ENCODE peak calls at places on chromosomes 4 and X, in ten cellular contexts. One of them, this sample, is unnamed.

GRCh38 chr4:82431026-82431745 is 796 bp downstream of the ENOPH1 start:
- DNase-seq in fibroblast of mammary gland: no peak
- DNase-seq in A549: no peak
- DNase-seq in foreskin fibroblast: no peak
- DNase-seq in CD8-positive, alpha-beta T cell: peak
- DNase-seq in ovary: peak
- DNase-seq in MCF 10A: no peak
- DNase-seq in HL-60: peak
- DNase-seq in tibial artery: peak
- DNase-seq in GM13977: peak
- DNase-seq in this sample: peak

GRCh38 chr4:97987019-97987648 is 156.1 kb downstream of the STPG2 start:
- DNase-seq in foreskin fibroblast: no peak
- DNase-seq in MCF 10A: peak
- DNase-seq in tibial artery: no peak
- DNase-seq in ovary: no peak
- DNase-seq in A549: peak
- DNase-seq in fibroblast of mammary gland: peak
- DNase-seq in CD8-positive, alpha-beta T cell: no peak
- DNase-seq in GM13977: peak
- DNase-seq in HL-60: no peak
- DNase-seq in this sample: no peak

GRCh38 chrX:153580700-153581386 is 18.1 kb downstream of the CCNQ start:
- DNase-seq in GM13977: no peak
- DNase-seq in tibial artery: no peak
- DNase-seq in A549: no peak
- DNase-seq in fibroblast of mammary gland: no peak
- DNase-seq in HL-60: no peak
- DNase-seq in CD8-positive, alpha-beta T cell: no peak
- DNase-seq in ovary: no peak
- DNase-seq in foreskin fibroblast: no peak
- DNase-seq in MCF 10A: peak
- DNase-seq in this sample: peak

GRCh38 chr4:48290146-48290772 is 20.6 kb upstream of the TEC start:
- DNase-seq in CD8-positive, alpha-beta T cell: peak
- DNase-seq in tibial artery: no peak
- DNase-seq in HL-60: peak
- DNase-seq in foreskin fibroblast: no peak
- DNase-seq in GM13977: peak
- DNase-seq in A549: peak
- DNase-seq in fibroblast of mammary gland: peak
- DNase-seq in ovary: no peak
- DNase-seq in MCF 10A: peak
- DNase-seq in this sample: peak

GRCh38 chr4:112322866-112323265 is 25.7 kb downstream of the ALPK1 start:
- DNase-seq in tibial artery: no peak
- DNase-seq in foreskin fibroblast: no peak
- DNase-seq in fibroblast of mammary gland: no peak
- DNase-seq in HL-60: no peak
- DNase-seq in CD8-positive, alpha-beta T cell: no peak
- DNase-seq in A549: no peak
- DNase-seq in MCF 10A: no peak
- DNase-seq in GM13977: no peak
- DNase-seq in ovary: no peak
- DNase-seq in this sample: no peak

GRCh38 chrX:45322382-45322781 is 121.7 kb upstream of the DIPK2B start:
- DNase-seq in ovary: peak
- DNase-seq in tibial artery: peak
- DNase-seq in foreskin fibroblast: peak
- DNase-seq in HL-60: peak
- DNase-seq in GM13977: no peak
- DNase-seq in fibroblast of mammary gland: peak
- DNase-seq in MCF 10A: peak
- DNase-seq in A549: peak
- DNase-seq in CD8-positive, alpha-beta T cell: no peak
- DNase-seq in this sample: peak

GRCh38 chr4:13627185-13627605 is 330 bp downstream of the BOD1L1 start:
- DNase-seq in GM13977: no peak
- DNase-seq in foreskin fibroblast: no peak
- DNase-seq in MCF 10A: no peak
- DNase-seq in CD8-positive, alpha-beta T cell: no peak
- DNase-seq in HL-60: peak
- DNase-seq in A549: no peak
- DNase-seq in tibial artery: no peak
- DNase-seq in ovary: no peak
- DNase-seq in fibroblast of mammary gland: peak
- DNase-seq in this sample: no peak

GRCh38 chrX:40151211-40152172 is 53.7 kb upstream of the BCOR start:
- DNase-seq in GM13977: peak
- DNase-seq in ovary: peak
- DNase-seq in HL-60: no peak
- DNase-seq in fibroblast of mammary gland: no peak
- DNase-seq in foreskin fibroblast: no peak
- DNase-seq in A549: no peak
- DNase-seq in tibial artery: no peak
- DNase-seq in CD8-positive, alpha-beta T cell: no peak
- DNase-seq in MCF 10A: no peak
- DNase-seq in this sample: no peak

GRCh38 chrX:96752776-96753175 is 68.1 kb downstream of the DIAPH2 start:
- DNase-seq in HL-60: no peak
- DNase-seq in tibial artery: no peak
- DNase-seq in fibroblast of mammary gland: no peak
- DNase-seq in GM13977: no peak
- DNase-seq in ovary: no peak
- DNase-seq in CD8-positive, alpha-beta T cell: no peak
- DNase-seq in MCF 10A: no peak
- DNase-seq in A549: no peak
- DNase-seq in foreskin fibroblast: no peak
- DNase-seq in this sample: peak

GRCh38 chr4:103915224-103915869 is 195.6 kb upstream of the TACR3 start:
- DNase-seq in CD8-positive, alpha-beta T cell: no peak
- DNase-seq in A549: no peak
- DNase-seq in tibial artery: no peak
- DNase-seq in GM13977: peak
- DNase-seq in foreskin fibroblast: no peak
- DNase-seq in fibroblast of mammary gland: peak
- DNase-seq in MCF 10A: peak
- DNase-seq in ovary: no peak
- DNase-seq in HL-60: no peak
- DNase-seq in this sample: no peak

GRCh38 chr4:101321481-101322042 is 25.8 kb downstream of the PPP3CA start:
- DNase-seq in tibial artery: no peak
- DNase-seq in A549: no peak
- DNase-seq in CD8-positive, alpha-beta T cell: no peak
- DNase-seq in HL-60: peak
- DNase-seq in MCF 10A: peak
- DNase-seq in GM13977: no peak
- DNase-seq in foreskin fibroblast: no peak
- DNase-seq in fibroblast of mammary gland: no peak
- DNase-seq in ovary: no peak
- DNase-seq in this sample: no peak

GRCh38 chrX:33906971-33907370 is 225.1 kb downstream of the FAM47A start:
- DNase-seq in MCF 10A: no peak
- DNase-seq in HL-60: no peak
- DNase-seq in A549: no peak
- DNase-seq in ovary: no peak
- DNase-seq in CD8-positive, alpha-beta T cell: no peak
- DNase-seq in GM13977: no peak
- DNase-seq in tibial artery: no peak
- DNase-seq in fibroblast of mammary gland: no peak
- DNase-seq in foreskin fibroblast: no peak
- DNase-seq in this sample: peak

GRCh38 chrX:2708601-2709200 is 17.6 kb downstream of the CD99 start:
- DNase-seq in ovary: no peak
- DNase-seq in HL-60: peak
- DNase-seq in foreskin fibroblast: no peak
- DNase-seq in MCF 10A: no peak
- DNase-seq in fibroblast of mammary gland: no peak
- DNase-seq in CD8-positive, alpha-beta T cell: no peak
- DNase-seq in GM13977: no peak
- DNase-seq in tibial artery: no peak
- DNase-seq in A549: no peak
- DNase-seq in this sample: no peak

GRCh38 chrX:87338510-87338909 is 179.1 kb upstream of the KLHL4 start:
- DNase-seq in foreskin fibroblast: no peak
- DNase-seq in MCF 10A: peak
- DNase-seq in fibroblast of mammary gland: peak
- DNase-seq in A549: peak
- DNase-seq in HL-60: peak
- DNase-seq in CD8-positive, alpha-beta T cell: no peak
- DNase-seq in ovary: no peak
- DNase-seq in GM13977: peak
- DNase-seq in tibial artery: no peak
- DNase-seq in this sample: no peak

GRCh38 chr4:175412161-175412560 is 399.9 kb downstream of the GPM6A start:
- DNase-seq in MCF 10A: peak
- DNase-seq in A549: no peak
- DNase-seq in tibial artery: no peak
- DNase-seq in foreskin fibroblast: peak
- DNase-seq in CD8-positive, alpha-beta T cell: no peak
- DNase-seq in HL-60: no peak
- DNase-seq in GM13977: no peak
- DNase-seq in fibroblast of mammary gland: peak
- DNase-seq in ovary: no peak
- DNase-seq in this sample: no peak

GRCh38 chrX:110791206-110791605 is 4.4 kb downstream of the CHRDL1 start:
- DNase-seq in CD8-positive, alpha-beta T cell: no peak
- DNase-seq in GM13977: no peak
- DNase-seq in fibroblast of mammary gland: no peak
- DNase-seq in HL-60: no peak
- DNase-seq in A549: no peak
- DNase-seq in ovary: no peak
- DNase-seq in foreskin fibroblast: no peak
- DNase-seq in tibial artery: no peak
- DNase-seq in MCF 10A: no peak
- DNase-seq in this sample: no peak

GRCh38 chr4:1244081-1244977 is 4.6 kb downstream of the CTBP1 start:
- DNase-seq in MCF 10A: no peak
- DNase-seq in fibroblast of mammary gland: no peak
- DNase-seq in tibial artery: peak
- DNase-seq in HL-60: no peak
- DNase-seq in ovary: peak
- DNase-seq in GM13977: no peak
- DNase-seq in A549: no peak
- DNase-seq in CD8-positive, alpha-beta T cell: no peak
- DNase-seq in foreskin fibroblast: no peak
- DNase-seq in this sample: no peak

GRCh38 chrX:24144528-24144927 is 5.0 kb upstream of the ZFX start:
- DNase-seq in foreskin fibroblast: no peak
- DNase-seq in MCF 10A: no peak
- DNase-seq in fibroblast of mammary gland: no peak
- DNase-seq in tibial artery: no peak
- DNase-seq in GM13977: no peak
- DNase-seq in A549: no peak
- DNase-seq in CD8-positive, alpha-beta T cell: no peak
- DNase-seq in ovary: no peak
- DNase-seq in HL-60: no peak
- DNase-seq in this sample: no peak

GRCh38 chr4:128288689-128289106 is 1.1 kb upstream of the PGRMC2 start:
- DNase-seq in CD8-positive, alpha-beta T cell: peak
- DNase-seq in HL-60: peak
- DNase-seq in A549: no peak
- DNase-seq in foreskin fibroblast: no peak
- DNase-seq in fibroblast of mammary gland: peak
- DNase-seq in tibial artery: no peak
- DNase-seq in MCF 10A: peak
- DNase-seq in GM13977: peak
- DNase-seq in ovary: no peak
- DNase-seq in this sample: peak

GRCh38 chr4:5387457-5387856 is 320.9 kb downstream of the EVC2 start:
- DNase-seq in foreskin fibroblast: no peak
- DNase-seq in tibial artery: no peak
- DNase-seq in A549: peak
- DNase-seq in fibroblast of mammary gland: no peak
- DNase-seq in ovary: no peak
- DNase-seq in HL-60: no peak
- DNase-seq in CD8-positive, alpha-beta T cell: no peak
- DNase-seq in MCF 10A: no peak
- DNase-seq in GM13977: no peak
- DNase-seq in this sample: no peak
- TF ChIP-seq CTCF in foreskin fibroblast: no peak
- TF ChIP-seq CTCF in tibial artery: no peak
- TF ChIP-seq CTCF in A549: no peak
- TF ChIP-seq CTCF in fibroblast of mammary gland: no peak
- TF ChIP-seq CTCF in ovary: no peak
- TF ChIP-seq CTCF in HL-60: no peak
- TF ChIP-seq CTCF in CD8-positive, alpha-beta T cell: no peak
- TF ChIP-seq CTCF in MCF 10A: no peak
- TF ChIP-seq CTCF in GM13977: no peak
- TF ChIP-seq CTCF in this sample: no peak

GRCh38 chrX:57977992-57978391 is 67.7 kb upstream of the ZXDA start:
- DNase-seq in foreskin fibroblast: no peak
- DNase-seq in MCF 10A: peak
- DNase-seq in fibroblast of mammary gland: no peak
- DNase-seq in HL-60: no peak
- DNase-seq in A549: no peak
- DNase-seq in GM13977: no peak
- DNase-seq in tibial artery: no peak
- DNase-seq in CD8-positive, alpha-beta T cell: no peak
- DNase-seq in ovary: no peak
- DNase-seq in this sample: no peak
- TF ChIP-seq CTCF in foreskin fibroblast: no peak
- TF ChIP-seq CTCF in MCF 10A: no peak
- TF ChIP-seq CTCF in fibroblast of mammary gland: no peak
- TF ChIP-seq CTCF in HL-60: no peak
- TF ChIP-seq CTCF in A549: no peak
- TF ChIP-seq CTCF in GM13977: no peak
- TF ChIP-seq CTCF in tibial artery: no peak
- TF ChIP-seq CTCF in CD8-positive, alpha-beta T cell: no peak
- TF ChIP-seq CTCF in ovary: no peak
- TF ChIP-seq CTCF in this sample: no peak

GRCh38 chrX:47751670-47752069 is 85.0 kb upstream of the ZNF81 start:
- DNase-seq in tibial artery: no peak
- DNase-seq in GM13977: no peak
- DNase-seq in A549: no peak
- DNase-seq in MCF 10A: peak
- DNase-seq in ovary: peak
- DNase-seq in fibroblast of mammary gland: peak
- DNase-seq in foreskin fibroblast: no peak
- DNase-seq in CD8-positive, alpha-beta T cell: peak
- DNase-seq in HL-60: no peak
- DNase-seq in this sample: peak
- TF ChIP-seq CTCF in tibial artery: no peak
- TF ChIP-seq CTCF in GM13977: peak
- TF ChIP-seq CTCF in A549: peak
- TF ChIP-seq CTCF in MCF 10A: peak
- TF ChIP-seq CTCF in ovary: no peak
- TF ChIP-seq CTCF in fibroblast of mammary gland: peak
- TF ChIP-seq CTCF in foreskin fibroblast: peak
- TF ChIP-seq CTCF in CD8-positive, alpha-beta T cell: no peak
- TF ChIP-seq CTCF in HL-60: no peak
- TF ChIP-seq CTCF in this sample: peak

DNA sequence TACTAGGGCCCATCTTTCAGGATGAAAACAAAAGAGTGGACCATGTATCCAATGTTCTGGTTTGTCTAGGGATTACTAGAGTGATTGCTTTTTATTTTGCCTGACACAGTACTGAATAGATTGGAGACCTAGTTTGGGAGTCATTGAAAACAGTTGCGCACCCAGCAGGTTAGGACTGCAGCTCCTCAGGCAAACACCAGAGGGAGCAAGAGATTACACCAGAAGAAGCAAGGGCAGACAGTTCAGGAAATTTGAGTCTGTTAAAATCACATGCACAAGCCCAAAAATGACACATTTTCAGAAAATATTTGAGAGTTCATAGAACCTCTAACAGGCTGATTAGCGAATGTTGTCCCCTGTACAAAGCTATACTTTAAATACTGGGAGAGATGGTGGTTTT is 55.6 kb downstream of the CYLC1 start:
- DNase-seq in GM13977: peak
- DNase-seq in tibial artery: no peak
- DNase-seq in CD8-positive, alpha-beta T cell: no peak
- DNase-seq in HL-60: peak
- DNase-seq in foreskin fibroblast: no peak
- DNase-seq in MCF 10A: peak
- DNase-seq in fibroblast of mammary gland: peak
- DNase-seq in A549: no peak
- DNase-seq in ovary: no peak
- DNase-seq in this sample: no peak
- TF ChIP-seq CTCF in GM13977: peak
- TF ChIP-seq CTCF in tibial artery: peak
- TF ChIP-seq CTCF in CD8-positive, alpha-beta T cell: no peak
- TF ChIP-seq CTCF in HL-60: peak
- TF ChIP-seq CTCF in foreskin fibroblast: peak
- TF ChIP-seq CTCF in MCF 10A: peak
- TF ChIP-seq CTCF in fibroblast of mammary gland: peak
- TF ChIP-seq CTCF in A549: peak
- TF ChIP-seq CTCF in ovary: no peak
- TF ChIP-seq CTCF in this sample: no peak